ENCODE peak calls at places on chromosomes 4 and X, in eight cellular contexts. O, F, H, M, K, S, B and X are unnamed samples.

GRCh38 chrX:106935175-106935574 is 15.0 kb downstream of the CLDN2 start:
- DNase-seq in M (no peak), B (no peak), S (no peak), F (no peak), H (no peak), O (no peak), K (no peak), X (no peak)

GRCh38 chrX:135112096-135112729 is 8.1 kb downstream of the ETDB start:
- DNase-seq in B (peak; percentile 22), K (peak; percentile 53), S (peak; percentile 52), M (peak; percentile 31), H (no peak), O (no peak), F (peak; percentile 40), X (peak; percentile 28)

GRCh38 chrX:75156537-75156945 is 458 bp upstream of the ABCB7 start:
- DNase-seq in B (no peak), S (peak; percentile 44), O (no peak), H (no peak), F (peak; percentile 10), M (no peak), K (peak; percentile 50), X (peak; percentile 21)

GRCh38 chr4:153402366-153402765 is 57.9 kb downstream of the MND1 start:
- DNase-seq in K (no peak), O (no peak), S (peak; percentile 29), M (no peak), F (no peak), B (no peak), H (no peak), X (no peak)

GRCh38 chrX:31845003-31845402 is 773.2 kb upstream of the FTHL17 start:
- DNase-seq in S (no peak), B (no peak), F (no peak), K (peak; percentile 10), O (no peak), H (no peak), M (no peak), X (no peak)

GRCh38 chr4:19074061-19074460 is 1052.5 kb upstream of the LCORL start:
- DNase-seq in F (peak; percentile 56), O (no peak), K (no peak), B (no peak), S (no peak), H (no peak), M (peak; percentile 65), X (no peak)

GRCh38 chr4:65482410-65482809 is 187.9 kb downstream of the EPHA5 start:
- DNase-seq in B (no peak), M (no peak), O (no peak), H (no peak), S (peak; percentile 1), F (no peak), K (peak; percentile 69), X (no peak)

GRCh38 chr4:26490111-26490979 is at the start of gene CCKAR:
- DNase-seq in H (no peak), S (no peak), M (peak; percentile 27), K (no peak), O (no peak), B (no peak), F (no peak), X (no peak)

GRCh38 chr4:12852338-12853307 is 631.5 kb downstream of the RAB28 start:
- DNase-seq in K (peak; percentile 74), F (peak; percentile 54), O (no peak), H (no peak), S (peak; percentile 81), M (peak; percentile 73), B (no peak), X (peak; percentile 36)

GRCh38 chr4:18754180-18754579 is 732.6 kb upstream of the LCORL start:
- DNase-seq in H (no peak), M (no peak), K (no peak), B (no peak), F (no peak), S (no peak), O (no peak), X (no peak)

GRCh38 chr4:127920521-127920920 is 39.8 kb downstream of the PLK4 start:
- DNase-seq in F (no peak), M (no peak), H (no peak), B (no peak), O (no peak), S (no peak), K (no peak), X (no peak)

GRCh38 chr4:183399166-183399565 is 45.3 kb upstream of the CDKN2AIP start:
- DNase-seq in M (no peak), H (no peak), F (no peak), O (no peak), B (no peak), S (no peak), K (no peak), X (no peak)

GRCh38 chrX:63746715-63747114 is 38.3 kb downstream of the ARHGEF9 start:
- DNase-seq in S (no peak), B (no peak), O (no peak), F (no peak), H (no peak), K (no peak), M (no peak), X (no peak)

GRCh38 chrX:114626323-114626722 is 42.4 kb downstream of the HTR2C start:
- DNase-seq in K (peak; percentile 38), F (peak; percentile 9), M (peak; percentile 39), S (peak; percentile 32), O (no peak), H (no peak), B (no peak), X (no peak)

GRCh38 chrX:120790118-120790517 is 85.5 kb downstream of the CT47B1 start:
- DNase-seq in S (peak; percentile 79), M (peak; percentile 78), F (peak; percentile 47), K (peak; percentile 84), O (no peak), B (peak; percentile 28), H (no peak), X (peak; percentile 56)

GRCh38 chr4:145347684-145348083 is 134.0 kb upstream of the SMAD1 start:
- DNase-seq in K (no peak), H (no peak), M (no peak), O (no peak), S (no peak), B (no peak), F (no peak), X (no peak)

GRCh38 chr4:79865253-79865652 is 207.8 kb downstream of the ANTXR2 start:
- DNase-seq in S (peak; percentile 67), F (no peak), B (no peak), O (no peak), H (no peak), M (no peak), K (peak; percentile 38), X (no peak)

GRCh38 chrX:126770179-126770578 is 49.4 kb upstream of the PRR32 start:
- DNase-seq in K (peak; percentile 7), M (peak; percentile 42), B (no peak), O (no peak), F (peak; percentile 30), H (no peak), S (peak; percentile 0), X (peak; percentile 8)

GRCh38 chr4:25863347-25863784 is 578 bp upstream of the SEL1L3 start:
- DNase-seq in O (no peak), M (peak; percentile 47), H (no peak), F (peak; percentile 62), K (no peak), B (no peak), S (no peak), X (no peak)

GRCh38 chr4:6453688-6453990 is 18.8 kb downstream of the PPP2R2C start:
- DNase-seq in S (no peak), O (no peak), K (no peak), M (no peak), B (no peak), F (no peak), H (no peak), X (no peak)